ENCODE peak calls at places on chromosomes 7 and 10, in seven cellular contexts. F is A673, J is H1, K is astrocyte of the spinal cord, W is heart left ventricle, A is stomach, N is neuronal stem cell. S is an unnamed sample.

GRCh38 chr10:110137142-110137545 is 70.3 kb upstream of the MXI1 start:
- DNase-seq in F (peak; percentile 81), N (peak; percentile 48), J (no peak), W (no peak), K (peak; percentile 77), A (no peak), S (peak; percentile 91)

GRCh38 chr10:72687035-72687434 is 4.9 kb upstream of the MCU start:
- DNase-seq in K (no peak), F (peak; percentile 53), W (no peak), N (no peak), A (no peak), J (no peak), S (no peak)

GRCh38 chr7:106717254-106717996 is 56.5 kb upstream of the CCDC71L start:
- DNase-seq in F (peak; percentile 28), N (no peak), J (no peak), A (no peak), K (peak; percentile 14), W (no peak), S (peak; percentile 17)

GRCh38 chr7:101632641-101633040 is 3.5 kb upstream of the MYL10 start:
- DNase-seq in F (no peak), A (no peak), N (no peak), J (no peak), W (no peak), K (no peak), S (no peak)

GRCh38 chr10:45000764-45001381 is at the start of gene ZNF22:
- DNase-seq in A (peak; percentile 68), W (peak; percentile 82), K (peak; percentile 76), N (peak; percentile 53), F (peak; percentile 88), J (peak; percentile 84), S (peak; percentile 63)

GRCh38 chr10:4807803-4808507 is 18.1 kb upstream of the AKR1E2 start:
- DNase-seq in W (no peak), F (peak; percentile 90), N (no peak), K (peak; percentile 86), J (no peak), A (no peak), S (peak; percentile 94)

GRCh38 chr7:155848691-155849690 is 36.7 kb upstream of the SHH start:
- DNase-seq in J (no peak), A (no peak), K (no peak), W (no peak), N (no peak), F (no peak), S (no peak)

GRCh38 chr10:73910764-73911552 is at the start of gene PLAU:
- DNase-seq in N (peak; percentile 58), K (peak; percentile 58), W (peak; percentile 73), A (peak; percentile 44), J (peak; percentile 82), F (peak; percentile 55), S (no peak)

GRCh38 chr7:157336383-157337315 is at the start of gene DNAJB6:
- DNase-seq in F (peak; percentile 95), W (peak; percentile 95), K (peak; percentile 94), A (peak; percentile 94), J (peak; percentile 98), N (peak; percentile 93), S (peak; percentile 94)

DNA sequence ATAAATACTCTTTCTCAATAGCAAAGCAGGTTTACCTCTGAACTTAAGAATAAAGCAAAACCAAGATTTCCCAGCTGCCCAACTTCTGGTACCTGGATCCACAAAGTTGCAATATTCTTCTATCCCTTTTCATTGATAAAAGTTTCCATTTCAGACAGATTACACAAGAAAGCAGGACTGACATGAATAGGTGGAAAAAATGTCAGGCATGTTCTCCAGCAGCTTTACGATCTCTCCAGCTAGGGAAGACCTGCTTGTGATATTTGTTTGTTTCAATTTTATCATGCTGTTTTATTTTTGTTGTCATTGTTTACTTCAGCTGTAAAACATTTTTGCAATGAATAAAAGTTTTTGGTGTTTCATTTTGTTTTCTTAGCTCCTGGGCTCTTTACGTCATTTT is 9.0 kb downstream of the RGS10 start:
- DNase-seq in N (no peak), J (no peak), F (no peak), A (no peak), K (no peak), W (no peak), S (no peak)
- H3K4me3 ChIP-seq in N (no peak overlapping the region), J (no peak overlapping the region), F (no peak overlapping the region), A (no peak overlapping the region), K (no peak overlapping the region), W (no peak overlapping the region), S (no peak overlapping the region)

GRCh38 chr7:133958822-133959221 is 168.3 kb upstream of the LRGUK start:
- DNase-seq in K (no peak), W (no peak), N (no peak), F (no peak), A (no peak), J (no peak), S (no peak)

GRCh38 chr7:133959505-133959904 is 167.6 kb upstream of the LRGUK start:
- DNase-seq in K (no peak), W (no peak), A (no peak), N (no peak), J (no peak), F (no peak), S (no peak)

GRCh38 chr7:133957860-133958259 is 169.3 kb upstream of the LRGUK start:
- DNase-seq in W (no peak), K (no peak), F (no peak), N (no peak), A (no peak), J (no peak), S (no peak)

GRCh38 chr7:133950856-133951255 is 176.3 kb upstream of the LRGUK start:
- DNase-seq in W (no peak), K (no peak), A (no peak), F (no peak), J (no peak), N (no peak), S (no peak)

DNA sequence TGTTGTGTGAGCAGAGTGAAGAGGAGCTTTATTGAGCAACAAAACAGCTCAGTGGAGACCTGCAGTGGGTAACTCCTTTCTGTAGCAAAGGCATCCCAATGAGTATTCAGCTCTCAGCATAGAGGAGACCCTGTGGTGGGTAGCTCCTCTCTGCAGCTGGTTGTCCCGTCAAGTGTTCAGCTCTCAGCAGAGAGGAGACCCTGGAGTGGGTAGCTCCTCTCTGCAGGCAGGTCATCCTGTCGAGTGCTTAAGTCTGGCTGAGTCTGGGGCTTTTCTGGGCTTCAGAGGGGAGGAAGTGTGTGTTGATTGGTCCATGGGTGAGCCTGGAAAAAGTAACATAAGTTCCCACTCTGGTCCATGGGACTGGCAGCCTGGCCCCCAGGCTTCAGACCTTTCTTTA is 171.9 kb upstream of the LRGUK start:
- DNase-seq in F (no peak), W (no peak), A (no peak), K (no peak), J (no peak), N (no peak), S (no peak)
- H3K4me3 ChIP-seq in F (no peak overlapping the region), W (no peak overlapping the region), A (no peak overlapping the region), K (no peak overlapping the region), J (no peak overlapping the region), N (no peak overlapping the region), S (no peak overlapping the region)

GRCh38 chr7:128916643-128916915 is 6.1 kb upstream of the KCP start:
- DNase-seq in J (no peak), W (no peak), F (no peak), N (no peak), A (no peak), K (no peak), S (no peak)

GRCh38 chr7:128914566-128915151 is 4.2 kb upstream of the KCP start:
- DNase-seq in J (peak; percentile 61), K (no peak), F (no peak), N (no peak), W (no peak), A (no peak), S (no peak)

GRCh38 chr7:128915841-128916642 is 5.5 kb upstream of the KCP start:
- DNase-seq in A (no peak), K (no peak), F (no peak), J (peak; percentile 69), N (no peak), W (no peak), S (no peak)

GRCh38 chr7:128913856-128914565 is 3.5 kb upstream of the KCP start:
- DNase-seq in A (no peak), F (no peak), N (no peak), K (no peak), J (peak; percentile 35), W (no peak), S (no peak)

DNA sequence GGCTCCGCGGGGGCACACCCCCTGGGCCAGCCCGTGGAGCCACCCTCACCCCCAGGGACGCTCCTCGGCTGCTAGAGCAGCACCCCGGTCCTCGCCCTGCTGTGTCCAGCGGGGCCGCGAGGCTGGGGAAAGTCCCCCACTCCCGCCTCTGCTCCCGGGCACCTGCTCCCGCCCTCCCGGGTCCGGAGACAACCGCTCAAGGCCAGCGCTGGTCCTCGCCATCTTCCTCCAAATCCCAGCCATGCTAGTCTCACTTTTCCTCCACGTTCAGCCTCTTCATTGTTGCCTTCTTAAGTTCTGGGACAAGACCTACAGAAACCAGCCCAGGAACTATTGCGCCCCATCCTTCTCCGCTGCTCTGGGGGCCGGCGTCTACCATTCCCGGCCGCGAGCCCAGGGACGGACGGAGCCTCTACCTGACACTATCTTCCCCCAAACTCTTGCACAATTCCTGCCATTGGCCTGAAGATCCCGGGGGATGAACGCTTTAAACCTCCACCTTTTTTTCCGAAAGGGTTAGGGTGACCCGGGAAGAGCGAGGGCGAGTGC is 4.8 kb upstream of the KCP start:
- DNase-seq in W (no peak), A (no peak), N (no peak), F (no peak), K (no peak), J (peak; percentile 55), S (no peak)
- H3K4me3 ChIP-seq in W (peak overlapping the region; percentile 31), A (peak overlapping the region; percentile 31), N (peak overlapping the region; percentile 66), F (no peak overlapping the region), K (no peak overlapping the region), J (peak overlapping the region; percentile 55), S (no peak overlapping the region)

DNA sequence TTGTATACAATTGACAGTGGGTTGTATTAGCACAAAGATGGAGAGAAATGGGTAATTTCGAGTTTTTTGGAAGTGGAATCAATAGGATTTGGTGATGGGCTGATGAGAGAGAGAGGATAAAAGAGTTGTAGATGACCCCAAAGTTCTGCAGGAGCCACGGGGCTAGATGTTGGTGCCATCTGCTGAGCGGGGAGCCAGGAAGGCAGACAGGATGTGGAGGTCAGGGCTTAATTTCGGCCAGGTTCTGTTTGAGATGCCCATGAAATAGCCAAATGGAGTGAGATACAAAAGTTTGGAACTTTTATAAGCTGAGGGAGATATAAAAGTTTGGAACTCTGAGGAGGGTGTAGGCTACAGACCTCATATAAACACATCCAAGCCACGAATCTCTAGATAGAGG is 2.1 kb downstream of the GIMAP4 start:
- DNase-seq in W (no peak), A (no peak), J (no peak), K (no peak), N (no peak), F (no peak), S (no peak)
- H3K4me3 ChIP-seq in W (peak overlapping the region; percentile 58), A (peak overlapping the region; percentile 44), J (no peak overlapping the region), K (no peak overlapping the region), N (no peak overlapping the region), F (no peak overlapping the region), S (no peak overlapping the region)

GRCh38 chr7:31052841-31053601 is 913 bp downstream of the ADCYAP1R1 start:
- DNase-seq in J (peak; percentile 69), N (no peak), W (no peak), A (no peak), F (no peak), K (no peak), S (no peak)
- H3K4me3 ChIP-seq in J (peak overlapping the region; percentile 67), N (peak overlapping the region; percentile 84), W (peak overlapping the region; percentile 63), A (peak overlapping the region; percentile 39), F (peak overlapping the region; percentile 40), K (no peak overlapping the region), S (no peak overlapping the region)